ENCODE peak calls at places on chromosomes 2 and 18, in ten cellular contexts. V is left cardiac atrium; U is activated naive CD4-positive, alpha-beta T cell treated with anti-CD3 and anti-CD28 coated beads, Interleukin-2, amount 50 U/mL, for 16 hours; A is WTC11; G is HCT116; Q is Calu3; L is activated CD4-positive, alpha-beta T cell treated with anti-CD3 and anti-CD28 coated beads, Interleukin-2, amount 10 ng/mL, durations not matched to agents 24 days and 14 days; Z is A172; T is nucleus accumbens; N is choroid plexus epithelial cell. M is an unnamed sample.

GRCh38 chr2:133054297-133054696 is 384.3 kb upstream of the LYPD1 start:
- DNase-seq in V (no peak), U (no peak), A (peak; percentile 13), G (no peak), Q (no peak), L (no peak), Z (no peak), T (no peak), N (peak; percentile 9), M (no peak)

GRCh38 chr2:80573950-80574349 is 269.4 kb upstream of the LRRTM1 start:
- DNase-seq in V (no peak), U (no peak), A (no peak), G (no peak), Q (no peak), L (no peak), Z (no peak), T (no peak), N (no peak), M (no peak)

GRCh38 chr2:46939596-46940359 is 24.2 kb upstream of the MCFD2 start:
- DNase-seq in V (no peak), U (no peak), A (no peak), G (no peak), Q (no peak), L (no peak), Z (no peak), T (no peak), N (peak; percentile 10), M (no peak)

GRCh38 chr18:59612461-59612860 is 84.8 kb downstream of the CCBE1 start:
- DNase-seq in V (no peak), U (no peak), A (no peak), G (no peak), Q (no peak), L (no peak), Z (no peak), T (no peak), N (no peak), M (no peak)

GRCh38 chr2:224968051-224968450 is 74.2 kb downstream of the DOCK10 start:
- DNase-seq in V (no peak), U (no peak), A (no peak), G (no peak), Q (no peak), L (no peak), Z (peak; percentile 13), T (no peak), N (peak; percentile 42), M (no peak)

GRCh38 chr2:143903172-143903856 is 616.6 kb downstream of the ZEB2 start:
- DNase-seq in V (no peak), U (no peak), A (no peak), G (no peak), Q (no peak), L (no peak), Z (no peak), T (no peak), N (peak; percentile 18), M (no peak)

GRCh38 chr2:241157841-241158545 is 7.7 kb downstream of the PPP1R7 start:
- DNase-seq in V (no peak), U (no peak), A (no peak), G (no peak), Q (no peak), L (no peak), Z (peak; percentile 81), T (no peak), N (peak; percentile 39), M (no peak)

GRCh38 chr2:8479298-8479697 is 202.6 kb upstream of the ID2 start:
- DNase-seq in V (no peak), U (no peak), A (no peak), G (no peak), Q (no peak), L (no peak), Z (no peak), T (no peak), N (no peak), M (no peak)

GRCh38 chr2:7030810-7031209 is 113.6 kb downstream of the RNF144A start:
- DNase-seq in V (no peak), U (no peak), A (no peak), G (no peak), Q (no peak), L (no peak), Z (no peak), T (peak; percentile 44), N (no peak), M (no peak)

GRCh38 chr2:106547104-106547503 is 59.9 kb downstream of the CD8B2 start:
- DNase-seq in V (no peak), U (no peak), A (no peak), G (no peak), Q (no peak), L (no peak), Z (no peak), T (no peak), N (peak; percentile 13), M (no peak)

GRCh38 chr2:237353207-237353606 is 60.8 kb downstream of the COL6A3 start:
- DNase-seq in V (no peak), U (no peak), A (peak; percentile 51), G (no peak), Q (no peak), L (no peak), Z (no peak), T (no peak), N (no peak), M (no peak)

GRCh38 chr2:134372611-134373131 is 118.8 kb downstream of the MGAT5 start:
- DNase-seq in V (peak; percentile 60), U (no peak), A (no peak), G (no peak), Q (no peak), L (no peak), Z (peak; percentile 70), T (no peak), N (peak; percentile 66), M (no peak)

GRCh38 chr2:175025946-175026345 is 20.8 kb upstream of the CHN1 start:
- DNase-seq in V (no peak), U (no peak), A (no peak), G (no peak), Q (no peak), L (no peak), Z (no peak), T (no peak), N (no peak), M (no peak)

GRCh38 chr18:34121157-34121807 is 103.4 kb downstream of the NOL4 start:
- DNase-seq in V (no peak), U (no peak), A (no peak), G (no peak), Q (peak; percentile 56), L (no peak), Z (peak; percentile 16), T (no peak), N (peak; percentile 72), M (no peak)

GRCh38 chr2:218802595-218802994 is 20.6 kb downstream of the CYP27A1 start:
- DNase-seq in V (no peak), U (no peak), A (no peak), G (no peak), Q (no peak), L (no peak), Z (no peak), T (no peak), N (no peak), M (no peak)

GRCh38 chr2:29249666-29250253 is 134.5 kb downstream of the CLIP4 start:
- DNase-seq in V (no peak), U (no peak), A (no peak), G (no peak), Q (no peak), L (no peak), Z (no peak), T (no peak), N (no peak), M (no peak)

GRCh38 chr2:31402388-31402787 is 12.2 kb downstream of the XDH start:
- DNase-seq in V (no peak), U (no peak), A (no peak), G (no peak), Q (no peak), L (no peak), Z (no peak), T (no peak), N (no peak), M (no peak)

GRCh38 chr2:79723830-79724229 is 211.0 kb downstream of the CTNNA2 start:
- DNase-seq in V (no peak), U (no peak), A (no peak), G (no peak), Q (no peak), L (no peak), Z (peak; percentile 96), T (no peak), N (peak; percentile 94), M (no peak)

GRCh38 chr2:203782262-203782976 is 76.0 kb downstream of the CD28 start:
- DNase-seq in V (peak; percentile 46), U (peak; percentile 66), A (peak; percentile 53), G (peak; percentile 61), Q (peak; percentile 80), L (peak; percentile 89), Z (peak; percentile 93), T (no peak), N (peak; percentile 98), M (no peak)

GRCh38 chr2:24489942-24490673 is 946 bp upstream of the NCOA1 start:
- DNase-seq in V (no peak), U (no peak), A (no peak), G (no peak), Q (peak; percentile 17), L (peak; percentile 68), Z (peak; percentile 87), T (no peak), N (peak; percentile 38), M (no peak)

GRCh38 chr2:27710640-27711430 is 47.1 kb downstream of the SLC4A1AP start:
- DNase-seq in V (no peak), U (no peak), A (no peak), G (no peak), Q (no peak), L (no peak), Z (no peak), T (no peak), N (peak; percentile 69), M (no peak)

GRCh38 chr2:115369380-115369779 is 926.9 kb downstream of the DPP10 start:
- DNase-seq in V (no peak), U (no peak), A (no peak), G (no peak), Q (no peak), L (no peak), Z (no peak), T (no peak), N (no peak), M (no peak)

GRCh38 chr2:164841719-164842623 is at the start of gene COBLL1:
- DNase-seq in V (peak; percentile 73), U (peak; percentile 21), A (peak; percentile 94), G (peak; percentile 71), Q (peak; percentile 92), L (peak; percentile 76), Z (peak; percentile 66), T (no peak), N (peak; percentile 77), M (peak; percentile 88)

GRCh38 chr18:47247833-47248609 is 3.4 kb downstream of the SKOR2 start:
- DNase-seq in V (no peak), U (no peak), A (peak; percentile 31), G (no peak), Q (no peak), L (no peak), Z (no peak), T (no peak), N (no peak), M (no peak)

GRCh38 chr2:207840101-207840500 is 70.4 kb upstream of the FZD5 start:
- DNase-seq in V (no peak), U (no peak), A (no peak), G (no peak), Q (no peak), L (no peak), Z (no peak), T (no peak), N (no peak), M (no peak)

GRCh38 chr2:16395601-16396000 is 270.0 kb downstream of the CYRIA start:
- DNase-seq in V (no peak), U (no peak), A (no peak), G (no peak), Q (no peak), L (no peak), Z (no peak), T (no peak), N (no peak), M (no peak)

GRCh38 chr2:47072018-47072691 is 83.0 kb downstream of the STPG4 start:
- DNase-seq in V (peak; percentile 92), U (no peak), A (peak; percentile 36), G (no peak), Q (no peak), L (no peak), Z (peak; percentile 95), T (peak; percentile 76), N (no peak), M (peak; percentile 64)

GRCh38 chr2:214193943-214194342 is 216.9 kb upstream of the VWC2L start:
- DNase-seq in V (no peak), U (no peak), A (no peak), G (peak; percentile 2), Q (no peak), L (no peak), Z (peak; percentile 78), T (no peak), N (peak; percentile 12), M (no peak)